ENCODE peak calls at places on chromosomes 7 and 10, in four cellular contexts. One of them, this sample, is unnamed.

GRCh38 chr10:58384536-58384998 is 643 bp upstream of the TFAM start:
- DNase-seq in lung: no peak
- DNase-seq in CD4-positive, alpha-beta memory T cell: peak; percentile 41
- DNase-seq in K562: no peak
- DNase-seq in this sample: no peak

GRCh38 chr7:107591410-107591809 is 11.4 kb downstream of the BCAP29 start:
- DNase-seq in CD4-positive, alpha-beta memory T cell: no peak
- DNase-seq in K562: no peak
- DNase-seq in lung: no peak
- DNase-seq in this sample: no peak

GRCh38 chr7:38223311-38223710 is 45.3 kb downstream of the STARD3NL start:
- DNase-seq in lung: no peak
- DNase-seq in CD4-positive, alpha-beta memory T cell: no peak
- DNase-seq in K562: no peak
- DNase-seq in this sample: no peak

GRCh38 chr7:65975814-65976445 is 6.1 kb downstream of the GUSB start:
- DNase-seq in CD4-positive, alpha-beta memory T cell: no peak
- DNase-seq in lung: no peak
- DNase-seq in K562: no peak
- DNase-seq in this sample: no peak

GRCh38 chr7:99040104-99040958 is 103.6 kb downstream of the SMURF1 start:
- DNase-seq in CD4-positive, alpha-beta memory T cell: peak; percentile 51
- DNase-seq in K562: peak; percentile 87
- DNase-seq in lung: peak; percentile 79
- DNase-seq in this sample: peak; percentile 47

GRCh38 chr7:150340024-150340749 is 1.2 kb downstream of the RARRES2 start:
- DNase-seq in K562: no peak
- DNase-seq in CD4-positive, alpha-beta memory T cell: no peak
- DNase-seq in lung: no peak
- DNase-seq in this sample: no peak

GRCh38 chr10:124020871-124021823 is 72.3 kb downstream of the CHST15 start:
- DNase-seq in K562: no peak
- DNase-seq in lung: no peak
- DNase-seq in CD4-positive, alpha-beta memory T cell: no peak
- DNase-seq in this sample: no peak

GRCh38 chr10:28839600-28840007 is 162.3 kb downstream of the BAMBI start:
- DNase-seq in CD4-positive, alpha-beta memory T cell: no peak
- DNase-seq in lung: no peak
- DNase-seq in K562: peak; percentile 83
- DNase-seq in this sample: no peak

GRCh38 chr10:51007781-51008180 is 66.5 kb upstream of the PRKG1 start:
- DNase-seq in CD4-positive, alpha-beta memory T cell: no peak
- DNase-seq in lung: no peak
- DNase-seq in K562: no peak
- DNase-seq in this sample: no peak

GRCh38 chr7:38321515-38321944 is 48.1 kb upstream of the TARP start:
- DNase-seq in CD4-positive, alpha-beta memory T cell: no peak
- DNase-seq in lung: no peak
- DNase-seq in K562: no peak
- DNase-seq in this sample: no peak

GRCh38 chr10:103697787-103698186 is 157.6 kb downstream of the SH3PXD2A start:
- DNase-seq in K562: no peak
- DNase-seq in CD4-positive, alpha-beta memory T cell: no peak
- DNase-seq in lung: no peak
- DNase-seq in this sample: no peak

GRCh38 chr7:33669251-33669670 is 236.1 kb upstream of the BMPER start:
- DNase-seq in K562: no peak
- DNase-seq in CD4-positive, alpha-beta memory T cell: no peak
- DNase-seq in lung: no peak
- DNase-seq in this sample: no peak

GRCh38 chr7:22866965-22867364 is 44.3 kb upstream of the TOMM7 start:
- DNase-seq in K562: no peak
- DNase-seq in lung: no peak
- DNase-seq in CD4-positive, alpha-beta memory T cell: no peak
- DNase-seq in this sample: no peak

GRCh38 chr7:159191236-159191635 is 46.6 kb upstream of the VIPR2 start:
- DNase-seq in K562: no peak
- DNase-seq in CD4-positive, alpha-beta memory T cell: no peak
- DNase-seq in lung: no peak
- DNase-seq in this sample: no peak

GRCh38 chr10:17084989-17085725 is 44.5 kb downstream of the CUBN start:
- DNase-seq in lung: no peak
- DNase-seq in CD4-positive, alpha-beta memory T cell: no peak
- DNase-seq in K562: no peak
- DNase-seq in this sample: no peak

GRCh38 chr7:35446091-35446490 is 192.2 kb upstream of the TBX20 start:
- DNase-seq in CD4-positive, alpha-beta memory T cell: no peak
- DNase-seq in K562: no peak
- DNase-seq in lung: no peak
- DNase-seq in this sample: no peak

GRCh38 chr7:457814-458510 is 61.7 kb downstream of the PDGFA start:
- DNase-seq in lung: no peak
- DNase-seq in K562: no peak
- DNase-seq in CD4-positive, alpha-beta memory T cell: no peak
- DNase-seq in this sample: no peak

GRCh38 chr7:154620307-154620706 is 382.6 kb downstream of the PAXIP1 start:
- DNase-seq in K562: no peak
- DNase-seq in CD4-positive, alpha-beta memory T cell: no peak
- DNase-seq in lung: no peak
- DNase-seq in this sample: no peak

GRCh38 chr10:71597821-71598498 is 121.6 kb downstream of the C10orf105 start:
- DNase-seq in CD4-positive, alpha-beta memory T cell: no peak
- DNase-seq in K562: peak; percentile 40
- DNase-seq in lung: peak; percentile 42
- DNase-seq in this sample: no peak

GRCh38 chr7:105496501-105496900 is 25.6 kb downstream of the PUS7 start:
- DNase-seq in lung: no peak
- DNase-seq in K562: no peak
- DNase-seq in CD4-positive, alpha-beta memory T cell: no peak
- DNase-seq in this sample: no peak

GRCh38 chr10:6504296-6504695 is 75.8 kb downstream of the PRKCQ start:
- DNase-seq in K562: no peak
- DNase-seq in CD4-positive, alpha-beta memory T cell: no peak
- DNase-seq in lung: no peak
- DNase-seq in this sample: no peak

GRCh38 chr7:121107923-121108498 is 119.5 kb downstream of the CPED1 start:
- DNase-seq in K562: peak; percentile 67
- DNase-seq in lung: no peak
- DNase-seq in CD4-positive, alpha-beta memory T cell: no peak
- DNase-seq in this sample: no peak

GRCh38 chr7:26686448-26686981 is 177.9 kb downstream of the SKAP2 start:
- DNase-seq in lung: no peak
- DNase-seq in K562: peak; percentile 11
- DNase-seq in CD4-positive, alpha-beta memory T cell: no peak
- DNase-seq in this sample: no peak

GRCh38 chr7:111238891-111239290 is 148.0 kb downstream of the LRRN3 start:
- DNase-seq in CD4-positive, alpha-beta memory T cell: no peak
- DNase-seq in K562: no peak
- DNase-seq in lung: no peak
- DNase-seq in this sample: no peak

GRCh38 chr10:97230146-97230545 is 44.4 kb upstream of the SLIT1 start:
- DNase-seq in lung: no peak
- DNase-seq in CD4-positive, alpha-beta memory T cell: no peak
- DNase-seq in K562: no peak
- DNase-seq in this sample: no peak

GRCh38 chr7:21281193-21281592 is 146.7 kb upstream of the SP4 start:
- DNase-seq in lung: no peak
- DNase-seq in CD4-positive, alpha-beta memory T cell: no peak
- DNase-seq in K562: no peak
- DNase-seq in this sample: no peak

GRCh38 chr7:145599376-145599775 is 517.2 kb upstream of the CNTNAP2 start:
- DNase-seq in lung: no peak
- DNase-seq in K562: no peak
- DNase-seq in CD4-positive, alpha-beta memory T cell: no peak
- DNase-seq in this sample: no peak

DNA sequence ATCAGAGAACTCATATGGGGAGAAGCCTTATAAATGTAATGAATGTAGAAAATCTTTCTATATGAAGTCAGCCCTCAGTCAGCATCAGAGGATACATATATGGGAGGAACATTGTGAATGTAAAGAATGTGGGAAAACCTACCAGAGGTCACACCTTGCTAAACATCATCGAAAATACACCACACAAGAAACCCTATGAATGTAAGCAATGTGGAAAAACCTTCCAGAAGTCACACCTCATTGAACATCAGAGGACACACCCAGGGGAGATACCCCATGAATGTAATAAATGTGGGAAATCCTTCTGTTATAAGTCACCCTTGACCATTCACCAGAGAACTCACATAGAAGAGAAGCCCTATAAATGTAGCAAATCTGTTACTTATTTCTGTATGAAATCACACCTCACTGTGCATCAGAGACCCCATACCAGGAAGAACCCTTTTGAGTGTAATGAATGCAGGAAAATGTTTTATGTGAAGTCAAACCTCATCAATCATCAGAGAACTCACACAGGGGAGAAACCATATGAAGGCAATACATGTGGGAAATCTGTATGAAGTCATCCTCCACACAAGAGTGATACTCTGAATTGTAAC is 30.8 kb downstream of the ZNF12 start:
- DNase-seq in lung: no peak
- DNase-seq in K562: no peak
- DNase-seq in CD4-positive, alpha-beta memory T cell: no peak
- DNase-seq in this sample: no peak
- H3K9me3 ChIP-seq in lung: peaks cover 70% of the 10 kb centered on the region
- H3K9me3 ChIP-seq in K562: peaks cover 16% of the 10 kb centered on the region
- H3K9me3 ChIP-seq in CD4-positive, alpha-beta memory T cell: no peaks in the 10 kb centered on the region
- H3K9me3 ChIP-seq in this sample: peaks cover 21% of the 10 kb centered on the region

DNA sequence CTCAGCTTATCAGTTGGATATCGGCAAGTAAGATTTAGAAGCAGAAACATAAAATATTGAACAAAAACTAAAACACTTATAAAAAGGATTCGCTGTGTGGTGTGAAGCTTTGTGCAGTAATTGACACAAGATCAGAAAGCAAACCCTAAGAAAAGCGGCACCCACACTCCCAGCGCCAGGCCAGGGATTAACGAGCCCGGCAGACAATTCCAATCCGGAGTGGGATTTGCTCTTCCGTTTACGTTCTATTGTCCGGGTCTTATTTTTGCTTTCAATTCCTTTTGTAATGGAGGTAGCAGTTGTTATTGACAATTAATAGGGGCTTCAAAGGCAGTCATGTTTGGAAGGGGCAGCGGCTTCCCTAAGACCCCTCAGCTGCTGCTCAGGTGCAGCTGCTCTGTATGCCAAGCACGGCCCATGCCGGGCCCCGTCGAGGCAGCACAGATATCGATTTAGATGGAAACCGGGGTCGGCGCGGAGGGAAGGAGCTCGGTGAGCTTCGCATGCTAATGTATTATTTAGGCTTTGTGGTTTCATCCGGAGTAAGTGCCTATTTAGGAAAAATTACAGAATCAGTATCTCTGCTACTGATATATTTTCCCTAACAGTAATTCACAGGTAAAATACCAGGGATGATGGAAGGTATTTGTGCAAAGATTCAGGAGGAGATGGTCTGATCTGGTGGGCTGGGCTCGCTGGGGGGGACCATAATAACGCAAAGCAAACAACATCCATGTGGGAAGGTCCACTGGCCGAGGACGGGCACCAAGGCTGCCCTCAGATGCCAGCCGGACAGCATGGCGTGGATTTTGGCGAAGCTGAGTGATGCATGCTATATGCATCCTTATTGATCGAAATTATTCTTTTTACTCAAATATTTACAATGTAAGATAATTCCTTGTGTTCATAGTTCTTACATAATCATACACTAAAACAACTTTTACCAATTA is 561.7 kb downstream of the PTPRN2 start:
- DNase-seq in K562: no peak
- DNase-seq in lung: no peak
- DNase-seq in CD4-positive, alpha-beta memory T cell: no peak
- DNase-seq in this sample: no peak
- H3K9me3 ChIP-seq in K562: no peaks in the 10 kb centered on the region
- H3K9me3 ChIP-seq in lung: no peaks in the 10 kb centered on the region
- H3K9me3 ChIP-seq in CD4-positive, alpha-beta memory T cell: no peaks in the 10 kb centered on the region
- H3K9me3 ChIP-seq in this sample: no peaks in the 10 kb centered on the region

GRCh38 chr10:114038819-114039218 is 4.8 kb upstream of the ADRB1 start:
- DNase-seq in lung: no peak
- DNase-seq in K562: no peak
- DNase-seq in CD4-positive, alpha-beta memory T cell: no peak
- DNase-seq in this sample: no peak
- H3K9me3 ChIP-seq in lung: no peaks in the 10 kb centered on the region
- H3K9me3 ChIP-seq in K562: no peaks in the 10 kb centered on the region
- H3K9me3 ChIP-seq in CD4-positive, alpha-beta memory T cell: no peaks in the 10 kb centered on the region
- H3K9me3 ChIP-seq in this sample: no peaks in the 10 kb centered on the region

DNA sequence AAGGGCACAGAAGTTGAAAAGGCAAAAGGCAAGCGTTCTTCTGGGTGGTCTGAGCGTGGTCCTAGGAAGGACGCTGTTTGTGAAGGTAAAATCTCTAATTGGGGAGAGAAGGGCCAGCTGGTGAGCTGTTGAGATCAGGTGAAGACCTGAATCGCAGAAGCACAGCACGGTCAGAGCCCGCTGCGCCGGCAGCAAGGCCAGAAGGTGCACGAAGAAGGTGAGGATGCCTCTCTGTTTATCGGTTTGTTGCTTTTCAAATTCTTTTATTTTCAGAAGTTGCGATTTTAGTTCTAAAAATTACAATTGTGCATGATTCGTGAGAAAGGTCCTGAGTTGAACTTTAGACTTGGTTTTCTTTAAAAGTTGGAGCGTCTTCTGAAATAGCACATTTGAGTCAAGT is 247.8 kb upstream of the FOXK1 start:
- DNase-seq in K562: no peak
- DNase-seq in lung: no peak
- DNase-seq in CD4-positive, alpha-beta memory T cell: no peak
- DNase-seq in this sample: no peak
- H3K9me3 ChIP-seq in K562: no peaks in the 10 kb centered on the region
- H3K9me3 ChIP-seq in lung: no peaks in the 10 kb centered on the region
- H3K9me3 ChIP-seq in CD4-positive, alpha-beta memory T cell: no peaks in the 10 kb centered on the region
- H3K9me3 ChIP-seq in this sample: no peaks in the 10 kb centered on the region

GRCh38 chr7:157876469-157877285 is 539.9 kb downstream of the DNAJB6 start:
- DNase-seq in K562: peak; percentile 48
- DNase-seq in CD4-positive, alpha-beta memory T cell: no peak
- DNase-seq in lung: no peak
- DNase-seq in this sample: no peak

GRCh38 chr7:157875230-157876179 is 538.7 kb downstream of the DNAJB6 start:
- DNase-seq in CD4-positive, alpha-beta memory T cell: peak; percentile 66
- DNase-seq in lung: no peak
- DNase-seq in K562: peak; percentile 69
- DNase-seq in this sample: peak; percentile 25

GRCh38 chr7:157874208-157874816 is 537.5 kb downstream of the DNAJB6 start:
- DNase-seq in K562: no peak
- DNase-seq in lung: no peak
- DNase-seq in CD4-positive, alpha-beta memory T cell: no peak
- DNase-seq in this sample: no peak

GRCh38 chr7:157874870-157875229 is 538.0 kb downstream of the DNAJB6 start:
- DNase-seq in K562: no peak
- DNase-seq in CD4-positive, alpha-beta memory T cell: no peak
- DNase-seq in lung: no peak
- DNase-seq in this sample: no peak

DNA sequence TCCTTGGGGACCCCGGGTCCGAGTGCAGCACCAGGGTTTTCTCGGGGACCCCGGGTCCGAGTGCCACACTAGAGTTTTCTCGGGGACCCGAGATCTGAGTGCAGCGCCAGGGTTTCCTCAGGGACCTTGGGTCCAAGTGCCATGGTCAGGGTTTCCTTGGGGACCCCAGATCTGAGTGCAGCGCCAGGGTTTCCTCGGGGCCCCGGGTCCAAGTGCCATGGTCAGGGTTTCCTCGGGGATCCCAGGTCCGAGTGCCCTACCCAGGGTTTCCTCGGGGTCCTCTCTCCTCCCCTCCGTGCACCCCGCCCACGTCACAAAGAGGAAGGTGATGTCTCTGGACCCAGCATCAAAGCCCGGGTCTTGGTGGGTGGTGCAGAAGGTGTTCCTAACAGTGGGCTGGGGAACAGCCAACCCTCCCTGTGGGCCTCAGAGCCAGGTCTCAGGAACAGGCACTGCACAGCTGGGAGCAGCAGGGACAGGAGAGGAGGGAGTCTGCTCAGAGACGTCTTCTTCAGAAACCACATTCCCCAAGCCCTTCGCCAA is 540.6 kb downstream of the DNAJB6 start:
- DNase-seq in CD4-positive, alpha-beta memory T cell: no peak
- DNase-seq in K562: no peak
- DNase-seq in lung: no peak
- DNase-seq in this sample: no peak
- H3K9me3 ChIP-seq in CD4-positive, alpha-beta memory T cell: no peaks in the 10 kb centered on the region
- H3K9me3 ChIP-seq in K562: no peaks in the 10 kb centered on the region
- H3K9me3 ChIP-seq in lung: no peaks in the 10 kb centered on the region
- H3K9me3 ChIP-seq in this sample: no peaks in the 10 kb centered on the region

This sample was measured in T-helper 17 cell.